ENCODE peak calls at places on chromosomes 4 and X, in four cellular contexts. S is kidney epithelial cell, C is GM10248, G is A549. Q is an unnamed sample.

GRCh38 chr4:113935190-113935589 is 44.3 kb downstream of the ARSJ start:
- DNase-seq in C (no peak), S (no peak), G (no peak), Q (no peak)

GRCh38 chrX:103913356-103914020 is 48.9 kb upstream of the TMSB15B start:
- DNase-seq in C (no peak), G (no peak), S (no peak), Q (no peak)

GRCh38 chr4:37988670-37989069 is 28.5 kb downstream of the PTTG2 start:
- DNase-seq in G (no peak), C (no peak), S (no peak), Q (no peak)

GRCh38 chr4:47862297-47862696 is 24.4 kb upstream of the CORIN start:
- DNase-seq in G (no peak), C (no peak), S (no peak), Q (no peak)

GRCh38 chr4:152981842-152982241 is 45.7 kb downstream of the FHDC1 start:
- DNase-seq in G (no peak), S (no peak), C (no peak), Q (no peak)

GRCh38 chrX:50431623-50432022 is 39.0 kb downstream of the DGKK start:
- DNase-seq in G (no peak), C (no peak), S (no peak), Q (no peak)

GRCh38 chrX:107674480-107675364 is 46.4 kb downstream of the PRPS1 start:
- DNase-seq in G (no peak), S (no peak), C (no peak), Q (no peak)

GRCh38 chr4:173494013-173494970 is 35.7 kb downstream of the HAND2 start:
- DNase-seq in S (no peak), G (peak; percentile 69), C (peak; percentile 80), Q (peak; percentile 84)

GRCh38 chrX:100928660-100929613 is at the start of gene XKRX:
- DNase-seq in G (peak; percentile 43), C (peak; percentile 40), S (no peak), Q (peak; percentile 28)

GRCh38 chr4:19678763-19679162 is 572.9 kb upstream of the SLIT2 start:
- DNase-seq in S (no peak), C (no peak), G (no peak), Q (no peak)

GRCh38 chr4:60865238-60865637 is 334.9 kb upstream of the ADGRL3 start:
- DNase-seq in S (no peak), C (no peak), G (no peak), Q (no peak)

GRCh38 chr4:20272411-20272872 is 20.7 kb downstream of the SLIT2 start:
- DNase-seq in C (no peak), G (no peak), S (no peak), Q (no peak)

GRCh38 chrX:32778965-32779364 is 432.4 kb downstream of the DMD start:
- DNase-seq in C (no peak), G (no peak), S (no peak), Q (no peak)

GRCh38 chrX:44435047-44435446 is 91.6 kb upstream of the EFHC2 start:
- DNase-seq in G (no peak), C (no peak), S (no peak), Q (no peak)

GRCh38 chrX:120514236-120514635 is 45.1 kb upstream of the LAMP2 start:
- DNase-seq in G (peak; percentile 19), S (no peak), C (peak; percentile 12), Q (no peak)

GRCh38 chr4:118279920-118280432 is 72.8 kb downstream of the PRSS12 start:
- DNase-seq in S (no peak), G (no peak), C (no peak), Q (no peak)

GRCh38 chrX:75547783-75548182 is 24.9 kb upstream of the ZDHHC15 start:
- DNase-seq in G (no peak), S (no peak), C (no peak), Q (no peak)

GRCh38 chr4:24473309-24473721 is 111.0 kb downstream of the DHX15 start:
- DNase-seq in C (no peak), S (no peak), G (no peak), Q (peak; percentile 42)

GRCh38 chr4:127364397-127364796 is 268.4 kb upstream of the INTU start:
- DNase-seq in S (no peak), C (no peak), G (no peak), Q (no peak)

GRCh38 chr4:157521916-157522315 is 301.4 kb downstream of the GRIA2 start:
- DNase-seq in C (no peak), S (no peak), G (no peak), Q (no peak)

GRCh38 chr4:18636001-18636680 is 614.6 kb upstream of the LCORL start:
- DNase-seq in S (no peak), C (no peak), G (no peak), Q (no peak)

GRCh38 chr4:95531141-95531540 is 17.6 kb downstream of the UNC5C start:
- DNase-seq in C (no peak), S (no peak), G (no peak), Q (no peak)

GRCh38 chr4:133910165-133910564 is 291.4 kb downstream of the PABPC4L start:
- DNase-seq in G (no peak), S (no peak), C (no peak), Q (no peak)

GRCh38 chrX:77389891-77390290 is 57.3 kb upstream of the FGF16 start:
- DNase-seq in G (no peak), S (no peak), C (no peak), Q (no peak)

GRCh38 chr4:159296061-159296460 is 193.2 kb downstream of the RAPGEF2 start:
- DNase-seq in G (no peak), C (no peak), S (no peak), Q (no peak)

GRCh38 chrX:41553688-41554087 is 106.5 kb downstream of the NYX start:
- DNase-seq in S (no peak), G (no peak), C (no peak), Q (no peak)

GRCh38 chrX:33336783-33337182 is 125.4 kb upstream of the DMD start:
- DNase-seq in S (no peak), C (no peak), G (no peak), Q (no peak)

GRCh38 chr4:15836362-15836761 is 58.2 kb downstream of the CD38 start:
- DNase-seq in G (peak; percentile 37), C (no peak), S (peak; percentile 73), Q (no peak)

GRCh38 chr4:4267981-4268380 is 20.0 kb upstream of the TMEM128 start:
- DNase-seq in G (no peak), C (no peak), S (no peak), Q (no peak)

GRCh38 chrX:104370089-104370488 is 115.4 kb upstream of the ESX1 start:
- DNase-seq in S (no peak), G (peak; percentile 5), C (no peak), Q (no peak)

GRCh38 chrX:44433556-44433955 is 90.1 kb upstream of the EFHC2 start:
- DNase-seq in S (no peak), G (no peak), C (no peak), Q (no peak)

GRCh38 chrX:111511477-111511876 is at the start of gene SERTM2:
- DNase-seq in S (no peak), G (no peak), C (peak; percentile 5), Q (no peak)

GRCh38 chr4:65316534-65316933 is 353.8 kb downstream of the EPHA5 start:
- DNase-seq in S (no peak), G (no peak), C (no peak), Q (no peak)

GRCh38 chrX:74178536-74178935 is 125.4 kb upstream of the ZCCHC13 start:
- DNase-seq in G (no peak), C (no peak), S (no peak), Q (no peak)

GRCh38 chr4:113878718-113879117 is 100.7 kb downstream of the ARSJ start:
- DNase-seq in S (peak; percentile 90), C (no peak), G (no peak), Q (no peak)

GRCh38 chr4:181137351-181137750 is 1105.9 kb upstream of the TENM3 start:
- DNase-seq in S (no peak), G (no peak), C (no peak), Q (no peak)

GRCh38 chr4:174352405-174352804 is 68.7 kb downstream of the CEP44 start:
- DNase-seq in G (no peak), S (no peak), C (no peak), Q (no peak)

GRCh38 chr4:140095694-140096482 is 58.1 kb downstream of the MAML3 start:
- DNase-seq in S (peak; percentile 87), C (no peak), G (peak; percentile 67), Q (peak; percentile 9)

DNA sequence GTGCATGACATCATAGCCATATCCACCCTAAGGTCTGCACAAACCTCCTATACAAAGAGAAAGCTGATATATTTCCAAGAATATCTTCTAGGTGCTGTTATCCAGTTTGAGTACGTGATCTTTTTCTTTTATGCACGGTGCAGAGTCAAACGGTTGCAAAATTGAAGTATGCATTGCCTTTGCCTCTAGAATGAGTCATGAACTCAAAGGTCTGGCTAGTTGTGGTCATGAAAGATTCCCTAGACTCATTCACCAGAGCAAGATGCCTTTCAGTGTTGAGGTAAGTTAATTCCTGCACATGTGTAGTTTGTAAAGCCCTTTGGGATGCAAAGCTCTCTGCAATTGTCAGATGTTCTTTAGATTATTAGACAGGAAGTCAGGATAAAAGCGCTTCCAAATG is 704.4 kb downstream of the PCDH19 start:
- DNase-seq in G (no peak), S (no peak), C (no peak), Q (no peak)
- TF ChIP-seq CTCF in G (no peak), S (no peak), C (no peak), Q (no peak)

DNA sequence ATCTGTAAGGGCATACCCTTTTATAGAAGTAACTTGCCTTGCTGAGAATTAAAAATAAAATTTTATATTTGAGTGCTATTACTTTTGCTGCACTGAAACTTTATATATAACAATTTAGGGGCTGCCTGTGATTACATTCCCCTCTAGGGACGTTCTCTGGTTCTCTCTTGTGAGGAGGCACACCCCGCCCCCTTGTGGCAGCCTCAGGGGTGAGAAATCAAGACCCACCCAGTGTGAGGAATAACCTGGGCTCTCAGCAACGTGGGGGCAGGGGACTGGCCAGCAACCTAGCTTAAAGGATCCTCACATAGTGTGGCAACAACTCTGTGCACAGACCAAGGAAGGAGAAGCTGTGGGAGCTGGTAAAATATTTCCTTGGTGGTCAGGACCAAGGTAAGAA is 43.7 kb downstream of the MAGEA9 start:
- DNase-seq in C (no peak), S (no peak), G (no peak), Q (no peak)
- TF ChIP-seq CTCF in C (peak; percentile 41), S (peak; percentile 42), G (peak; percentile 15), Q (peak; percentile 54)

DNA sequence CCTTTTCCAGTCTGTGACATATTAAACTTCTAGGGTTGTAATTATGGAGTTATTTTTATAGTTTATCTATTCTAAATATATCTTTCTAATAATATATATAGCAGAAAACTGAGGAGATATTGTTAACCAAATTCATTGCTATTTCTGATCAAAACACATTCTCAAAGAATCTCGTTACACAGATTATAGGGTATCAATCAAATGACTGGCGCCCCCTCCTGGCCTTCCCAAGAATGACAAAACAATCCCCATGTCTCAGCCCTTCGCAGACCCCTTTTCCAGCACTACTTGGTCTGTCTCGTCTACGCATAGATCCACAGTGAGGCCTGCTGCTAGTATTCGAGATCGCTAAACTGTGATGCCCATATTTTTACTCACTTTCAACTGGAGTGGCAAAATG is 209.3 kb downstream of the GPC3 start:
- DNase-seq in G (no peak), C (peak; percentile 4), S (no peak), Q (no peak)
- TF ChIP-seq CTCF in G (peak; percentile 48), C (peak; percentile 7), S (peak; percentile 30), Q (peak; percentile 55)

DNA sequence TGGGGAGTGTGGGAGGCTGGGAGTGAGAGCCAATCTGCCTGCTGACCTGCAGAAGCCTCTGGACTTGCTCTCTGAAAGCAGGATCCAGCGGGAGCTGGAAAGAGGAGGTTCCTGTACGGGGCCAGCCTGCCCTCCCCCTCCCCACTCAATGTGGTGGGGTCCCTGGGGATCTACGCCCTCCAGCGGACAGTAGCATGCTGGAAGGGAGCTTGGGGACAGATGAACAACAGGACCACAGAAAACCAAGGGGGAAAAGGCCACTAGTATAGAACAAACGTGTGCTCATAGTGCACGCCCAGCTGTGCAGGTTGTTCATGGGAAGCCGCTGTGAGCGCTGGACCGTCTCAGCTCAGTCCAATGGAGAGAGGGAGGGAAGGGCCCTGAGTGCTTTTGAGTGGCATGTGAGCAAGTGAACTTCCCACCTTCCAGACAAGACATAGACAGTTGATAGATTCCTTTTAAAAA is 15.8 kb downstream of the HMX1 start:
- DNase-seq in C (no peak), G (no peak), S (no peak), Q (no peak)
- TF ChIP-seq CTCF in C (no peak), G (no peak), S (no peak), Q (no peak)